ENCODE peak calls at places on chromosomes 6 and 20, in six cellular contexts. V is AG10803; P is A549; R is fibroblast of mammary gland; L is A172; Q is stimulated activated CD4-positive, alpha-beta T cell treated with anti-CD3 and anti-CD28 coated beads, Interleukin-15, amount 100 ng/mL, for 1 hour. X is an unnamed sample.

GRCh38 chr6:159170999-159171712 is 2.0 kb downstream of the FNDC1 start:
- DNase-seq in V (peak; percentile 82), R (peak; percentile 72), L (peak; percentile 40), P (no peak), Q (no peak), X (no peak)

GRCh38 chr6:149093643-149094042 is 223.9 kb upstream of the TAB2 start:
- DNase-seq in P (no peak), L (peak; percentile 40), Q (no peak), R (peak; percentile 49), V (peak; percentile 46), X (no peak)

GRCh38 chr20:62595491-62595890 is 46.8 kb upstream of the SLCO4A1 start:
- DNase-seq in L (peak; percentile 73), P (peak; percentile 66), R (peak; percentile 72), V (peak; percentile 34), Q (no peak), X (no peak)

GRCh38 chr20:34558320-34559202 is at the start of gene MAP1LC3A:
- DNase-seq in L (peak; percentile 89), V (peak; percentile 94), Q (peak; percentile 90), P (peak; percentile 97), R (peak; percentile 93), X (peak; percentile 98)

GRCh38 chr20:64167676-64168075 is 3.4 kb downstream of the MYT1 start:
- DNase-seq in R (no peak), P (no peak), Q (no peak), V (peak; percentile 24), L (peak; percentile 10), X (no peak)

GRCh38 chr20:36313476-36313875 is 7.3 kb downstream of the DLGAP4 start:
- DNase-seq in V (no peak), Q (no peak), R (no peak), L (no peak), P (no peak), X (no peak)

GRCh38 chr6:8054276-8054675 is 9.9 kb downstream of the BLOC1S5 start:
- DNase-seq in L (no peak), R (peak; percentile 59), V (peak; percentile 22), Q (no peak), P (no peak), X (no peak)

GRCh38 chr6:113858067-113858604 is 991 bp downstream of the MARCKS start:
- DNase-seq in V (peak; percentile 68), P (peak; percentile 38), Q (no peak), R (peak; percentile 42), L (peak; percentile 38), X (peak; percentile 38)

GRCh38 chr20:14829897-14830296 is 492.5 kb upstream of the FLRT3 start:
- DNase-seq in P (no peak), Q (no peak), R (no peak), L (no peak), V (no peak), X (no peak)

GRCh38 chr6:7146079-7146828 is 38.5 kb downstream of the RREB1 start:
- DNase-seq in Q (no peak), P (no peak), R (peak; percentile 69), L (no peak), V (peak; percentile 61), X (no peak)

GRCh38 chr6:170177383-170178265 is 113.3 kb downstream of the DLL1 start:
- DNase-seq in R (no peak), V (no peak), L (no peak), Q (no peak), P (no peak), X (no peak)

GRCh38 chr20:42378826-42379225 is 760.6 kb upstream of the CHD6 start:
- DNase-seq in Q (no peak), R (no peak), P (no peak), L (no peak), V (no peak), X (no peak)

GRCh38 chr6:10177703-10178102 is 237.2 kb downstream of the TFAP2A start:
- DNase-seq in Q (no peak), V (peak; percentile 5), P (peak; percentile 18), L (peak; percentile 86), R (no peak), X (no peak)

GRCh38 chr6:132011582-132011981 is 60.4 kb upstream of the CCN2 start:
- DNase-seq in R (peak; percentile 65), P (no peak), Q (no peak), L (no peak), V (peak; percentile 85), X (no peak)

X was measured in dorsolateral prefrontal cortex.